ENCODE peak calls at places on chromosomes 4 and X, in seven cellular contexts. J, L, R, N, I, X and Y are unnamed samples. For H3K36me3, the result is how much of the 10 kb centered on the place peaks cover.

GRCh38 chrX:38260231-38260630 is 39.6 kb upstream of the SRPX start:
- DNase-seq in X (peak), J (no peak), L (peak), R (no peak), I (no peak), N (no peak), Y (no peak)

GRCh38 chr4:38870098-38870850 is 2.7 kb downstream of the FAM114A1 start:
- DNase-seq in N (no peak), L (no peak), R (no peak), J (no peak), I (no peak), X (no peak), Y (no peak)

GRCh38 chrX:65751511-65751910 is 84.1 kb downstream of the MSN start:
- DNase-seq in L (no peak), R (no peak), I (no peak), J (no peak), N (no peak), X (no peak), Y (no peak)

GRCh38 chr4:15438939-15439524 is 11.2 kb downstream of the C1QTNF7 start:
- DNase-seq in L (no peak), X (no peak), I (no peak), N (no peak), R (no peak), J (no peak), Y (no peak)

GRCh38 chrX:114077773-114078172 is 506.1 kb upstream of the HTR2C start:
- DNase-seq in R (no peak), N (no peak), I (no peak), J (no peak), L (no peak), X (no peak), Y (no peak)

GRCh38 chr4:102169345-102169744 is 175.9 kb downstream of the SLC39A8 start:
- DNase-seq in X (peak), R (no peak), I (no peak), N (no peak), J (no peak), L (no peak), Y (no peak)

GRCh38 chr4:54322817-54323417 is 93.8 kb downstream of the PDGFRA start:
- DNase-seq in L (peak), I (peak), N (no peak), R (peak), X (peak), J (peak), Y (peak)

GRCh38 chr4:142264961-142265360 is 581.1 kb downstream of the INPP4B start:
- DNase-seq in I (no peak), L (peak), R (no peak), N (no peak), X (peak), J (no peak), Y (no peak)

GRCh38 chr4:100461796-100462195 is 56.0 kb downstream of the EMCN start:
- DNase-seq in R (no peak), N (no peak), X (no peak), J (no peak), I (no peak), L (no peak), Y (no peak)

GRCh38 chr4:41747230-41748055 is 1.1 kb downstream of the PHOX2B start:
- DNase-seq in L (no peak), J (no peak), R (no peak), X (no peak), I (no peak), N (no peak), Y (no peak)

GRCh38 chr4:39114436-39114835 is 52.4 kb downstream of the KLHL5 start:
- DNase-seq in X (no peak), I (no peak), J (no peak), N (no peak), R (no peak), L (no peak), Y (no peak)

GRCh38 chr4:38085394-38086150 is 125.4 kb downstream of the PTTG2 start:
- DNase-seq in L (no peak), R (no peak), J (no peak), N (no peak), I (no peak), X (no peak), Y (no peak)

GRCh38 chrX:18410038-18410437 is 15.4 kb upstream of the CDKL5 start:
- DNase-seq in N (no peak), L (peak), X (peak), I (no peak), R (no peak), J (no peak), Y (no peak)

GRCh38 chr4:66443020-66443419 is 772.7 kb upstream of the EPHA5 start:
- DNase-seq in X (no peak), J (no peak), L (no peak), N (no peak), R (no peak), I (no peak), Y (no peak)

GRCh38 chr4:142265536-142265935 is 580.6 kb downstream of the INPP4B start:
- DNase-seq in X (no peak), L (peak), J (no peak), I (no peak), N (no peak), R (no peak), Y (no peak)

GRCh38 chr4:127521463-127521862 is 111.3 kb upstream of the INTU start:
- DNase-seq in L (no peak), R (no peak), J (no peak), N (no peak), I (no peak), X (no peak), Y (no peak)

GRCh38 chrX:71107762-71108360 is 1.3 kb upstream of the CXorf65 start:
- DNase-seq in L (no peak), X (peak), J (no peak), N (no peak), I (no peak), R (peak), Y (no peak)

GRCh38 chrX:46626566-46626965 is 53.0 kb downstream of the CHST7 start:
- DNase-seq in L (no peak), I (peak), R (no peak), J (no peak), N (no peak), X (no peak), Y (no peak)

GRCh38 chr4:20348411-20348810 is 96.7 kb downstream of the SLIT2 start:
- DNase-seq in L (no peak), R (no peak), I (no peak), X (no peak), J (no peak), N (no peak), Y (no peak)

GRCh38 chr4:119731146-119731742 is 102.6 kb upstream of the PDE5A start:
- DNase-seq in X (no peak), N (no peak), R (no peak), I (no peak), J (no peak), L (no peak), Y (no peak)

GRCh38 chr4:180058731-180059215 is 2184.4 kb upstream of the TENM3 start:
- DNase-seq in N (no peak), I (peak), L (peak), J (peak), R (no peak), X (peak), Y (peak)

GRCh38 chr4:128538111-128538882 is 250.7 kb upstream of the PGRMC2 start:
- DNase-seq in N (no peak), X (no peak), J (no peak), L (peak), I (no peak), R (no peak), Y (no peak)

GRCh38 chr4:141636077-141636770 is at the start of gene IL15:
- DNase-seq in I (peak), J (peak), N (no peak), X (peak), L (peak), R (peak), Y (peak)

GRCh38 chr4:100257567-100257966 is 67.3 kb upstream of the DDIT4L start:
- DNase-seq in L (peak), X (no peak), J (no peak), N (no peak), R (no peak), I (no peak), Y (no peak)

GRCh38 chr4:158090323-158090722 is 82.5 kb downstream of the GASK1B start:
- DNase-seq in X (no peak), N (no peak), J (peak), L (peak), I (no peak), R (no peak), Y (no peak)

GRCh38 chr4:107838138-107838618 is 13.4 kb downstream of the SGMS2 start:
- DNase-seq in I (no peak), X (no peak), L (no peak), R (no peak), N (no peak), J (no peak), Y (no peak)

GRCh38 chr4:71441186-71442169 is 102.7 kb downstream of the SLC4A4 start:
- DNase-seq in L (peak), N (no peak), X (no peak), J (no peak), I (no peak), R (no peak), Y (no peak)

DNA sequence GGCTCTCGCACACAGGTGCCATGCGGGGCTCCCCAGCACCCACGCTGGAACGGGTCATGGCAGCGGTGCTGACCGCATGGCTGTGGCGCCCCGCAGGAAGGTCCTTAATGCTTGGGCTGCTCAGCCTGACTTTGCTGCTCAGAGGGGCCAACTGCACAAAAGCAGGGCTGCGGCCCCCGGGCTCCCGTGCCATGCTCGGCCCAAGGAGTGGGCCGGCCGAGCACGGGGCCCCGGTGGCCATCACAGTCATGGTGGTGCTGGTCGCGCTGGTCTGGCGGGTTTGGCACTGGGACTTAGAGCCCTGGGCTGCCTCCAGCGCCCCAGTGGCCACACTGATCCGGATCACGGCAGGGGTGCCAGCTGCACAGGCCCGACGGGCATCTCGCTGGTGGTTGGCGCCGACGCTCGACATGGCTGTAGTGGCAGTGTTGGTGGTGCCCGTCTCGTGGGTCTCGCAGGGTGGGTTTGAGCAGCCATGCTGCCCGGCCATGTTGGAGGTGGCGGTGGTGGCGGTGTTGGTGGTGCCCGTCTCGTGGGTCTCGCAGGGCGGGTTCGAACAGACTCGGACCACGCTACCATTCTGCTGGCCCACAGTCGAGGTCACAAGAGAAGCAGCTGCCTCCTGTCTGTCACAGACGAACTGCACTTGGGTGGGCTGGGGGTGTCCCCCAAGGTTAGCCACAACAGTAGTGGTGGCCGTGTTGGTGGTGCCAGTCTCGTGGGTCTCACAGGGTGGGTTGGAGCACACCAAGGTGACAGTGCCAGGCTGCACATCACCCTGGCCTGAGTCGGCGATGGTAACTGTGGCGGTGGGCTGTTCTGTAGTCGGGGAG is 10.4 kb upstream of the RENBP start:
- DNase-seq in I (no peak), J (no peak), X (no peak), R (no peak), L (no peak), N (no peak), Y (no peak)
- H3K36me3 ChIP-seq in I (under half), J (under half), X (under half), R (under half), L (under half), N (half or more), Y (half or more)

GRCh38 chr4:10089346-10089745 is 27.3 kb downstream of the WDR1 start:
- DNase-seq in J (peak), L (peak), I (no peak), R (no peak), N (no peak), X (no peak), Y (no peak)
- H3K36me3 ChIP-seq in J (under half), L (under half), I (under half), R (half or more), N (half or more), X (half or more), Y (half or more)

DNA sequence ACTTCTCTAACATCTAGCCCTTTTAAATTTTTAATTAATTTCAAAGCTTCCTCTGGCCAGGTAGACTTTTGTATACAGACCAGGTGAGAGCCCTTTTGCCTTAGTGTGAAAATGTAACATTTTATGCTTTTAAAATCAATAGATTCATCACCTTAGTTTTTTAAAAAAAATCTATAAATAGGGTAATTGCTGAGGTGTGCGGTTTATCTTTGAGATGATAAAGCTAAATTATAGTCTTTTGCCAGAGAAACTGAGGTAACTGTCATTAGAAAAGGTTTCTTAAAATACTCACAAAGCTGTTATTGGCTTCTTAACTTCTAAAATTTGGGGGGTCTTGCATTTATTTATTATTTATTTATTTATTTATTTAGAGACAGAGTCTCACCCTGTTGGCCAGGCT is 62.9 kb downstream of the NELFA start:
- DNase-seq in I (no peak), X (no peak), N (no peak), J (no peak), L (no peak), R (no peak), Y (no peak)
- H3K36me3 ChIP-seq in I (under half), X (under half), N (under half), J (under half), L (under half), R (under half), Y (under half)

DNA sequence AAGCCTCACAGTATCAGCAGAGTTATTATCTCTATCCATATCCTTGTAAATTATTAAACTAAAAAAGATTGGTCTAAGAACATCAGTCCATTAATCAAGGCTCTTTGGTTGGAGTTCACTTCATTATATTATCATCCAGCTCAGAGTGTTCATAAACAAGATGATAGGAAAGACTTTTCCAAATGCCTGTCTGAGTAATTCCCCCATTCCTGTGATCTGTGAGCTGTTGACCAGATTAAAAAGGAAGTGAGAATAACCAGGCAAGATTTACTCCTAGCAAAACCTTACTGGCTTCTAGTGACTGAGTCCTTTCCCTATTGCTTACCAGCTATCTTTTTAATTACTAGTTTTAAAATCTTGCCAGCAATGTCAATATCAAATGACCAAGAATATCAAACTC is 14.9 kb downstream of the PKD2 start:
- DNase-seq in N (no peak), I (no peak), J (no peak), X (no peak), L (no peak), R (no peak), Y (no peak)
- H3K36me3 ChIP-seq in N (under half), I (under half), J (under half), X (under half), L (under half), R (under half), Y (under half)

GRCh38 chrX:50876551-50876950 is 34.0 kb upstream of the BMP15 start:
- DNase-seq in X (no peak), L (no peak), R (no peak), J (no peak), I (no peak), N (no peak), Y (no peak)

GRCh38 chrX:50874878-50875277 is 35.7 kb upstream of the BMP15 start:
- DNase-seq in X (no peak), I (no peak), R (no peak), L (no peak), J (no peak), N (no peak), Y (no peak)

GRCh38 chrX:50877310-50877709 is 33.2 kb upstream of the BMP15 start:
- DNase-seq in J (no peak), X (no peak), N (no peak), R (no peak), L (peak), I (no peak), Y (no peak)

GRCh38 chrX:50871922-50872453 is 38.5 kb upstream of the BMP15 start:
- DNase-seq in L (no peak), N (no peak), X (no peak), R (no peak), I (no peak), J (no peak), Y (no peak)
- H3K36me3 ChIP-seq in L (under half), N (under half), X (under half), R (under half), I (under half), J (under half), Y (under half)

GRCh38 chr4:7772708-7773385 is 166.8 kb downstream of the AFAP1 start:
- DNase-seq in R (no peak), J (peak), X (no peak), N (no peak), L (no peak), I (no peak), Y (no peak)

GRCh38 chr4:7775396-7775795 is 164.3 kb downstream of the AFAP1 start:
- DNase-seq in J (peak), N (no peak), R (no peak), I (no peak), L (no peak), X (no peak), Y (no peak)

GRCh38 chr4:7771541-7772507 is 167.8 kb downstream of the AFAP1 start:
- DNase-seq in N (peak), X (no peak), L (no peak), J (no peak), I (peak), R (no peak), Y (peak)

GRCh38 chr4:7774301-7775019 is 165.2 kb downstream of the AFAP1 start:
- DNase-seq in X (no peak), J (peak), L (no peak), R (no peak), N (no peak), I (no peak), Y (no peak)

GRCh38 chr4:7773401-7774187 is 166.1 kb downstream of the AFAP1 start:
- DNase-seq in J (no peak), I (no peak), X (no peak), R (no peak), L (no peak), N (no peak), Y (no peak)
- H3K36me3 ChIP-seq in J (under half), I (under half), X (under half), R (under half), L (under half), N (under half), Y (under half)

GRCh38 chr4:2691313-2691712 is 64.8 kb downstream of the TNIP2 start:
- DNase-seq in I (no peak), X (no peak), R (no peak), N (no peak), J (no peak), L (no peak), Y (no peak)
- H3K36me3 ChIP-seq in I (under half), X (half or more), R (half or more), N (under half), J (under half), L (under half), Y (under half)

GRCh38 chr4:10074076-10074766 is 42.4 kb downstream of the WDR1 start:
- DNase-seq in X (no peak), R (peak), L (no peak), J (no peak), N (no peak), I (no peak), Y (no peak)

GRCh38 chr4:10077101-10077491 is 39.5 kb downstream of the WDR1 start:
- DNase-seq in J (no peak), N (no peak), I (no peak), L (no peak), R (peak), X (no peak), Y (no peak)

GRCh38 chr4:10074767-10075105 is 41.9 kb downstream of the WDR1 start:
- DNase-seq in L (peak), N (no peak), R (peak), X (peak), J (no peak), I (no peak), Y (no peak)

GRCh38 chr4:10075953-10076391 is 40.6 kb downstream of the WDR1 start:
- DNase-seq in X (no peak), R (peak), I (peak), J (no peak), L (no peak), N (no peak), Y (no peak)

GRCh38 chr4:10075158-10075863 is 41.3 kb downstream of the WDR1 start:
- DNase-seq in X (no peak), I (peak), L (no peak), N (no peak), J (no peak), R (peak), Y (no peak)
- H3K36me3 ChIP-seq in X (half or more), I (under half), L (under half), N (half or more), J (under half), R (half or more), Y (half or more)